ENCODE peak calls at places on chromosomes 7 and 10, in seven cellular contexts. M is HCT116, V is GM12878, N is SK-N-SH, Q is K562, R is H1, W is HepG2. X is an unnamed sample.

GRCh38 chr10:104059364-104059763 is 26.3 kb downstream of the COL17A1 start:
- DNase-seq in V (no peak), R (no peak), W (no peak), Q (no peak), M (no peak), N (no peak), X (no peak)

GRCh38 chr10:102121739-102122372 is 1.7 kb upstream of the LDB1 start:
- DNase-seq in V (no peak), N (peak), R (no peak), W (no peak), Q (no peak), M (no peak), X (peak)

GRCh38 chr10:110859947-110860376 is 11.8 kb upstream of the PDCD4 start:
- DNase-seq in W (no peak), R (no peak), M (no peak), N (no peak), V (no peak), Q (no peak), X (no peak)

GRCh38 chr7:85456254-85456653 is 269.4 kb upstream of the SEMA3D start:
- DNase-seq in Q (no peak), V (no peak), R (no peak), N (no peak), M (no peak), W (no peak), X (no peak)

GRCh38 chr10:110820321-110820814 is 51.4 kb upstream of the PDCD4 start:
- DNase-seq in V (no peak), N (peak), M (no peak), Q (no peak), W (no peak), R (no peak), X (no peak)

GRCh38 chr7:81692146-81692905 is 77.5 kb downstream of the HGF start:
- DNase-seq in V (no peak), M (no peak), R (no peak), Q (no peak), N (no peak), W (no peak), X (no peak)

GRCh38 chr7:46507601-46508000 is 586.5 kb upstream of the IGFBP3 start:
- DNase-seq in M (no peak), V (no peak), W (no peak), N (no peak), R (no peak), Q (no peak), X (no peak)

GRCh38 chr7:52410032-52410431 is 625.4 kb upstream of the POM121L12 start:
- DNase-seq in Q (no peak), R (no peak), M (no peak), N (no peak), W (no peak), V (no peak), X (no peak)

GRCh38 chr7:44496385-44496784 is 5.9 kb upstream of the NUDCD3 start:
- DNase-seq in W (no peak), N (no peak), M (no peak), Q (no peak), V (no peak), R (no peak), X (no peak)

GRCh38 chr10:110919971-110920881 is 822 bp downstream of the SHOC2 start:
- DNase-seq in M (no peak), V (peak), N (peak), W (no peak), R (no peak), Q (peak), X (peak)

GRCh38 chr10:23742807-23743206 is 303.9 kb downstream of the OTUD1 start:
- DNase-seq in Q (no peak), M (no peak), N (no peak), V (no peak), R (no peak), W (no peak), X (peak)

GRCh38 chr7:156527458-156527890 is 113.1 kb upstream of the RNF32 start:
- DNase-seq in W (peak), V (no peak), Q (no peak), M (no peak), N (no peak), R (no peak), X (no peak)

GRCh38 chr10:75469018-75469616 is 37.7 kb downstream of the LRMDA start:
- DNase-seq in V (no peak), N (no peak), R (no peak), W (peak), M (no peak), Q (no peak), X (no peak)

GRCh38 chr7:15765753-15766152 is 79.3 kb upstream of the MEOX2 start:
- DNase-seq in N (no peak), W (no peak), R (no peak), Q (no peak), V (no peak), M (no peak), X (no peak)

GRCh38 chr7:33905389-33906032 is at the start of gene BMPER:
- DNase-seq in W (no peak), V (no peak), M (no peak), R (no peak), Q (no peak), N (peak), X (peak)

GRCh38 chr7:126016722-126017121 is 1087.1 kb upstream of the POT1 start:
- DNase-seq in M (no peak), R (no peak), Q (no peak), V (no peak), N (no peak), W (no peak), X (no peak)

GRCh38 chr7:27237735-27238334 is 4.8 kb upstream of the EVX1 start:
- DNase-seq in V (no peak), N (no peak), M (no peak), W (no peak), Q (no peak), R (no peak), X (no peak)

GRCh38 chr10:909831-910230 is 21.7 kb downstream of the LARP4B start:
- DNase-seq in R (no peak), V (no peak), N (no peak), M (no peak), Q (no peak), W (no peak), X (no peak)

GRCh38 chr7:135844903-135845302 is 96.3 kb upstream of the FAM180A start:
- DNase-seq in N (no peak), W (no peak), R (no peak), M (no peak), V (no peak), Q (no peak), X (no peak)

GRCh38 chr7:16891338-16891737 is 9.6 kb upstream of the AGR3 start:
- DNase-seq in V (peak), W (peak), M (peak), N (no peak), Q (no peak), R (no peak), X (peak)

GRCh38 chr7:144011458-144012230 is 11.5 kb downstream of the OR6B1 start:
- DNase-seq in W (peak), V (no peak), Q (no peak), M (no peak), R (no peak), N (peak), X (no peak)

GRCh38 chr7:28608766-28609165 is 196.4 kb downstream of the CREB5 start:
- DNase-seq in N (no peak), R (no peak), Q (no peak), V (no peak), M (no peak), W (no peak), X (no peak)

GRCh38 chr7:90599892-90600555 is 3.9 kb downstream of the CDK14 start:
- DNase-seq in N (peak), M (no peak), V (no peak), Q (no peak), W (no peak), R (no peak), X (no peak)

GRCh38 chr10:61024801-61025201 is 80.8 kb upstream of the RHOBTB1 start:
- DNase-seq in R (no peak), N (peak), M (no peak), V (no peak), Q (peak), W (peak), X (peak)

GRCh38 chr10:77685494-77685893 is 47.9 kb upstream of the KCNMA1 start:
- DNase-seq in Q (no peak), R (no peak), N (no peak), W (no peak), V (no peak), M (no peak), X (no peak)

GRCh38 chr7:90551036-90551435 is 45.1 kb upstream of the CDK14 start:
- DNase-seq in V (no peak), W (peak), M (no peak), Q (no peak), N (no peak), R (no peak), X (no peak)

GRCh38 chr7:53315986-53316385 is 280.6 kb downstream of the POM121L12 start:
- DNase-seq in Q (no peak), R (no peak), M (no peak), W (no peak), N (peak), V (no peak), X (no peak)

GRCh38 chr10:129897851-129898463 is 66.1 kb downstream of the EBF3 start:
- DNase-seq in N (no peak), M (no peak), V (no peak), Q (no peak), W (no peak), R (no peak), X (no peak)

GRCh38 chr7:29606287-29606721 is 42.7 kb downstream of the PRR15 start:
- DNase-seq in V (no peak), N (peak), R (no peak), M (no peak), Q (peak), W (peak), X (no peak)

GRCh38 chr7:29345590-29345989 is 151.0 kb downstream of the CHN2 start:
- DNase-seq in M (peak), V (no peak), N (peak), Q (no peak), R (peak), W (peak), X (peak)

GRCh38 chr10:110698782-110699201 is 54.7 kb downstream of the RBM20 start:
- DNase-seq in V (no peak), M (no peak), N (no peak), W (no peak), Q (no peak), R (no peak), X (no peak)

GRCh38 chr10:114905450-114905849 is 32.5 kb upstream of the TRUB1 start:
- DNase-seq in N (no peak), V (no peak), M (peak), W (peak), Q (no peak), R (no peak), X (peak)

GRCh38 chr10:60124536-60124935 is 218.2 kb upstream of the CCDC6 start:
- DNase-seq in R (no peak), W (no peak), Q (no peak), V (no peak), M (no peak), N (no peak), X (no peak)

DNA sequence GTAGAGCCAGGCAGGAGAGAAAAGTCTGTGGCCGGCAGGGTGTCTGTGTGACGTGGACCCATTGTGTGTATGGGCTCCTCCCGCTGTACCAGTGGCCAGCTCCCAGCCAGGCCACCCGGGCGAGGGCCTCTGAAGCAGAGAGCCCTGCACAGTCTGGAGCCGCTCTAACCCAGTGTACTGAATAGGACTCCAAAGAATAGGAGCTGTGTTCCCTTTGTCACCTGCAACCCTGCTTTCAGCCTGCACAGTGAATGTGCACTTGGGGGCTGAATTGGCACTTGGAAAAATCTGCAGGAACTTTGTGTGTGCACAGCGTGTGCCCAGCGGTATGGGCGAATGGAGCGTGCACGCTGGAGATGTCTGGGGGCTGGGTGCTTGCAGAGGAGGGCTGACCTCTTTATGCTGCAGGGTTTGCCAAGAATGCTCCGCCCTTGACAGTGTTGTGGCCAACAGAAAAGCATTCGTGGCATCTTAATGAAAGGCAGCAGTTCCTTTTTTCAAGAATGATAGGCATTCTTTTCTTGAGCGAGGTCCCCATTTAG is 216.2 kb downstream of the AUTS2 start:
- DNase-seq in W (no peak), M (no peak), R (no peak), N (no peak), Q (no peak), V (no peak), X (no peak)
- TF ChIP-seq JUND in W (no peak), M (no peak), R (no peak), N (peak), Q (no peak), V (no peak), X (no peak)

GRCh38 chr10:113183543-113183942 is 233.5 kb downstream of the TCF7L2 start:
- DNase-seq in M (no peak), Q (no peak), R (no peak), V (no peak), N (no peak), W (no peak), X (no peak)

GRCh38 chr10:113187066-113187777 is 237.2 kb downstream of the TCF7L2 start:
- DNase-seq in M (no peak), V (no peak), Q (no peak), W (peak), N (peak), R (no peak), X (peak)
- TF ChIP-seq JUND in M (no peak), V (no peak), Q (no peak), W (no peak), N (no peak), R (no peak), X (no peak)

DNA sequence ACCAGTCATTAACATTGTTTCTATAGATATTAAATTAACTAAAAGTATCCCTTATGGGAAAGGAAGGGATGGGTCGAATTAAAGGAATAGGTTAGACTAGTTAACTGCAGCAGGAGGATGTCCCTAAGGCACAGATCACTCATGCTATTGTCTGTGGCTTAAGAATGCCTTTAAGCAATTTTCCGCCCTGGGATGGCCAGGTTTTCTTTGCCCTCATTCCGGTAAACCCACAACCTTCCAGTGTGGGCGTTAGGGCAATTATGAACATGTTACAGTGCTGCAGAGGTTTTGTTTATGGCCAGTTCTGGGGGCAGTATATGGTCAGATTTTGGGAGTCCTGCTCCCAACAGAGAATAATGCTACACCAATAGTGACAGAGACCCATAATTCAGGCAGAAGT is 139.3 kb upstream of the CDK13 start:
- DNase-seq in Q (no peak), V (no peak), M (no peak), W (no peak), N (no peak), R (no peak), X (peak)
- TF ChIP-seq JUND in Q (no peak), V (no peak), M (no peak), W (no peak), N (no peak), R (no peak), X (no peak)

GRCh38 chr7:133401225-133401624 is 148.3 kb downstream of the EXOC4 start:
- DNase-seq in R (no peak), V (no peak), N (no peak), W (no peak), M (no peak), Q (no peak), X (no peak)
- TF ChIP-seq JUND in R (no peak), V (no peak), N (no peak), W (no peak), M (no peak), Q (no peak), X (no peak)

GRCh38 chr7:105808209-105808608 is 68.2 kb downstream of the ATXN7L1 start:
- DNase-seq in M (no peak), Q (no peak), V (no peak), N (no peak), W (no peak), R (no peak), X (no peak)

GRCh38 chr7:105806592-105807266 is 69.7 kb downstream of the ATXN7L1 start:
- DNase-seq in Q (no peak), V (peak), M (no peak), N (no peak), W (no peak), R (no peak), X (no peak)

GRCh38 chr7:105802611-105803520 is 73.5 kb downstream of the ATXN7L1 start:
- DNase-seq in W (peak), R (no peak), M (no peak), N (no peak), V (no peak), Q (no peak), X (no peak)

GRCh38 chr7:105807363-105807762 is 69.0 kb downstream of the ATXN7L1 start:
- DNase-seq in M (no peak), N (no peak), W (no peak), V (no peak), R (no peak), Q (no peak), X (no peak)

DNA sequence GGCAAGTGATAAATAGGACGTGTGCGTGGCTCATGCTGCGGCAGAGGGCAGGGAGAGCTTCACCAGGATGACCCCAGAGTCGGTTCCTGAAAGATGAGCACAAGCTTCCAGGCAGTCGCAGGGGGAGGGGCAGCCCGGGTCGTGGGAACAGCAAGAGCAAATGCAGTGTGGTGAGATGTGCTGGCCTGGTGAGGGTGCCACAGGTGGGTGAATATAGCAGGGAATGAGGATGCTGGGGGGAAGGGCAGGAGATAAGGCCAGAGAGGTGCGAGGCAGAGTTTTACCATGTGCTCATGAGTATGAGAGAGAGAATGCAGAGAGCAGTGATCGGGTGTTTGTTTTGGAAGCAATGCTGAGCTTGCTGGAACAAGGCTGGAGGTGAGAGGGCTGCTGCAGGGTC is 70.8 kb downstream of the ATXN7L1 start:
- DNase-seq in V (no peak), N (no peak), W (no peak), M (no peak), R (no peak), Q (no peak), X (no peak)
- TF ChIP-seq JUND in V (no peak), N (no peak), W (no peak), M (no peak), R (no peak), Q (no peak), X (no peak)

DNA sequence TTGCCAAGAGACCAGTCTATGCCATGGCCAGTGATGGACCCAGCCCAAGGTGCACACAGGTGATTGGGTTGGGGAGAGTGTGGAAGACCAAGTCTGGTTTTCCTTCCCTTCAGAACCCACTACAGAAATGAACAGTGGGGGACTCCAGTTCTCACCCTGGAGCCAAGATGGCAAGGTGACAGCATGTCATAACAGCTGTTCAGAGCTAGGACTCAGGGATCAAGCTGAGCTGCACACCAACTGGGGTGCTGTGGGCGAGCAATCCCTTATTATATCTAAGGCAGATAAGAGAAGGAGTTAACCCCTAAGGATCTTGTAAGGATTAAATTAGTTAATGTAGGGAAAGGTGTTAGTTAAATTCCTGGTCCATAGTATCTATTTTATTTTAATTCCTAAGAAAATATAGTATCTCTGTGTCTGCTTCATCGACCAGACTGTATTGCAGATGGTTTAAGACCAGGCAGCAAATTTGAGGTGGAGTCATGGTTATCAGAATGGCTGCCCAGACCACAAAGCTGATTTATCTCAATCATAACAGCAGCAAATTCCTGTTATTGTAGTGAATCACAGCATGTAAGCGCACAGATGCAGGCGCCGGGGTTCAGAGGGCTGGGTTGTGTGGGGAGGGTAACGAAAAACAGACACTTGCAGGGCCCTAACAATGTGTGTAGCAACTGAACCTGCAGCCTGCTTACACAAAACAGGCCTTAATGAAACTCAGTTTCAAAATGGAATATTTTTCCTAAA is 208.7 kb upstream of the ZNF32 start:
- DNase-seq in W (no peak), Q (no peak), V (no peak), M (no peak), R (no peak), N (peak), X (no peak)
- TF ChIP-seq JUND in W (no peak), Q (no peak), V (no peak), M (no peak), R (no peak), N (peak), X (no peak)

GRCh38 chr10:45224219-45224841 is 91.1 kb downstream of the OR13A1 start:
- DNase-seq in R (no peak), V (no peak), M (no peak), N (no peak), W (no peak), Q (no peak), X (no peak)

GRCh38 chr10:45219416-45219815 is 96.0 kb downstream of the OR13A1 start:
- DNase-seq in M (no peak), V (no peak), Q (no peak), R (no peak), N (no peak), W (no peak), X (no peak)

DNA sequence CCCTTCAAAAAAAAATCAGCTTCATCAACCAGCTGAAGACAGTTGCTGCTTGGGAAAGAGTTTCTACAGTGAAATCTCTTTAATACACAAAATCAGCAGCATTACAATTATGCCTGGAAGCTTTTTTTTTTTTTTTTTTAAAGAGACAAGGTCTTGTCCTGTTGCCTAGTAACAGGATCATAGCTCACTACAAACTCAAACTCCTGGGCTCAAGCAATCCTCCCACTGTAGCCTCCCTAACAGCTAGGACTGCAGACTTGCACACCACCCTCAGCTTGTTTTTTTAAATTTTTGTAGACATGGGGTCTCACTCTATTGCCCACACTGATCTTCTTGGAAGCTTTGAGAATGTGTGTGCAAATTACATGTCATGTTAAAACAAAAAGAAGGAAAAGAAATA is 94.4 kb downstream of the OR13A1 start:
- DNase-seq in W (no peak), M (no peak), V (no peak), N (no peak), Q (no peak), R (no peak), X (no peak)
- TF ChIP-seq JUND in W (no peak), M (no peak), V (no peak), N (no peak), Q (no peak), R (no peak), X (no peak)

GRCh38 chr10:8360814-8361509 is 306.5 kb downstream of the GATA3 start:
- DNase-seq in N (no peak), W (no peak), V (no peak), Q (no peak), M (no peak), R (no peak), X (no peak)
- TF ChIP-seq JUND in N (no peak), W (no peak), V (no peak), Q (no peak), M (no peak), R (no peak), X (no peak)

X was measured in T47D.